ENCODE peak calls at places on chromosomes 16 and 17, in four cellular contexts. W is K562, T is adrenal gland, C is tibial artery. S is an unnamed sample.

GRCh38 chr16:4428500-4428899 is 2.8 kb downstream of the DNAJA3 start:
- DNase-seq in W (no peak), T (no peak), C (no peak), S (no peak)

GRCh38 chr17:56451629-56452028 is 141.9 kb upstream of the NOG start:
- DNase-seq in W (no peak), T (no peak), C (no peak), S (no peak)

GRCh38 chr16:87713469-87714229 is 52.1 kb downstream of the KLHDC4 start:
- DNase-seq in W (no peak), T (no peak), C (no peak), S (peak)

GRCh38 chr17:44655983-44656700 is at the start of gene MEIOC:
- DNase-seq in W (no peak), T (no peak), C (no peak), S (peak)

GRCh38 chr16:56408379-56409098 is 16.8 kb downstream of the AMFR start:
- DNase-seq in W (no peak), T (no peak), C (no peak), S (no peak)

GRCh38 chr16:57759131-57759530 is 23.6 kb downstream of the KATNB1 start:
- DNase-seq in W (no peak), T (no peak), C (no peak), S (no peak)

GRCh38 chr17:4950757-4951204 is at the start of gene ENO3:
- DNase-seq in W (peak), T (no peak), C (no peak), S (no peak)

GRCh38 chr16:86492961-86493639 is 17.2 kb upstream of the FOXF1 start:
- DNase-seq in W (no peak), T (no peak), C (no peak), S (no peak)

GRCh38 chr16:88700636-88701482 is 5.3 kb downstream of the RNF166 start:
- DNase-seq in W (peak), T (peak), C (peak), S (peak)

DNA sequence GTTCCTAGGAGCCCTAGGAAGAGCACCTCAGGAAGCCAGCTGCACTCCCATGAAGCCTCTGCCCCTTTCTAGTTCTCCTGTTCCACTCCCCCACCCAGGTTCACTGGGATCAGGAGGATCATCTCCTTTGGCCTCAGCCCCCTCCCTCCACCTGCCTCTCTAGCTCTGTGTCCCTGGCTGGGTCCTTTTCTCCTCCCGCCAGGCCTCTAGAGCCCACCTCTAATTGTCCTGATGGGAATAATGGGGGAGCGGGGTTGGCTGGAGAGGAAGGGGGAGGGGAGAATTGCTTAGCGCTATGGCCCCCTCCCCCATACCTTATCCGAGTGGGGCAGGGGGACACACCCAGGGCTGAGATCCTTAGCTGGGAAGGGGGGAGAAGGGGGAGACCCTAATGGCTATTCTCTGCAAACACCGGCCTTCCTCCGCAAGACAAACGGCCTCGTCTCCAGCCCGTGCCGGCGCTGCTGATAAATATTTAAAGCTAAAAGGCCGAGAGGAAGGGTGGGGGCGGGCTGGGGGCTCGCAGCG is 999 bp downstream of the HOXB7 start:
- DNase-seq in W (no peak), T (no peak), C (no peak), S (no peak)
- H3K4me3 ChIP-seq in W (peak), T (peak), C (peak), S (peak)

DNA sequence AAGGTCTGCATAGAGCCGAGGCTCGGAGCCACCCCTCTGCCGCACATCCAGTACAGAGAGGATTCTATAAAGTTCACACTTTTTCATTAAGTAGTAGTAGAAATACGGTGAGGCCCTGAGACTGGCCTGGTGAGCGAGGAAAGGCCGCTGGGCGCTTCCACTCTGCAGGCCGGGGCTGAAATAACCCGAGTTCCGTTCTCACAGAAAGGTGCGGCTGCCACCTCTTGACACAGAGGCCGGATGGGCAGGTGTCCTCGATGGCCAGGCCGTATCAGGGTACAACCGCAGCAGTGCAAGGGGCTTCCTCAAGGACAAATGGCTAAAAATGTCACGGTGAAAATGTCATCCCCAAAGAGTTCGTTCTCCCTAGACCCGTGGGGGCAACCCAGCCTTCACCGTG is 770 bp upstream of the PCYT2 start:
- DNase-seq in W (no peak), T (no peak), C (no peak), S (no peak)
- H3K4me3 ChIP-seq in W (no peak), T (no peak), C (no peak), S (no peak)

GRCh38 chr17:58337126-58337599 is 8.6 kb upstream of the TSPOAP1 start:
- DNase-seq in W (peak), T (peak), C (no peak), S (no peak)

GRCh38 chr17:58339775-58340622 is 11.4 kb upstream of the TSPOAP1 start:
- DNase-seq in W (no peak), T (no peak), C (no peak), S (peak)

GRCh38 chr17:58338907-58339774 is 10.5 kb upstream of the TSPOAP1 start:
- DNase-seq in W (peak), T (no peak), C (peak), S (peak)

GRCh38 chr17:58337600-58338453 is 9.2 kb upstream of the TSPOAP1 start:
- DNase-seq in W (peak), T (peak), C (peak), S (peak)

DNA sequence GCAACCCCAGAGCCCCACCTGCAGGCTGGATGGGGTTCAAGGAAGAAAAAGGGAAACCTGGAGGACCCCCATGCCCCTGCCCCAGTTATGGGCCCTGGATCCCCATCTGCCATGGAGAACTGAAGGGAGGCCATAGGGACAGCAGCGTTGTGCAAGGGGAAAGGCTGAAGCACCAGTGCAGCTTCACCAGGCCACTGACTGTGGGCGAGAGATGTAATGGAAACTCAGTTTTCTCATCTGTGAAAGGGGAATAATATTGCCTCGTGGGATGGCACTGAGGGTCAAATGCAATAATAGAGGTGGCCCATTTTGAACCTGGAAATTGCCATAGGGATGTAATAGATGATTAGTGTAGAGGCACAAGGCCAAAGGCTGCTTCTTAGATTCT is 9.9 kb upstream of the TSPOAP1 start:
- DNase-seq in W (no peak), T (no peak), C (no peak), S (no peak)
- H3K4me3 ChIP-seq in W (peak), T (no peak), C (no peak), S (peak)

GRCh38 chr17:79811036-79811887 is 14.4 kb upstream of the CBX8 start:
- DNase-seq in W (peak), T (no peak), C (no peak), S (peak)

GRCh38 chr17:79811888-79812205 is 15.0 kb upstream of the CBX8 start:
- DNase-seq in W (no peak), T (no peak), C (no peak), S (no peak)

GRCh38 chr17:79812969-79813825 is 16.3 kb upstream of the CBX8 start:
- DNase-seq in W (peak), T (no peak), C (no peak), S (no peak)

GRCh38 chr17:79813826-79814623 is 17.1 kb upstream of the CBX8 start:
- DNase-seq in W (no peak), T (no peak), C (no peak), S (no peak)

GRCh38 chr17:79812206-79812968 is 15.5 kb upstream of the CBX8 start:
- DNase-seq in W (no peak), T (no peak), C (no peak), S (no peak)
- H3K4me3 ChIP-seq in W (peak), T (no peak), C (no peak), S (no peak)

GRCh38 chr17:82127704-82128103 is 29.7 kb upstream of the FASN start:
- DNase-seq in W (no peak), T (no peak), C (no peak), S (peak)

GRCh38 chr17:82126479-82127314 is 28.7 kb upstream of the FASN start:
- DNase-seq in W (no peak), T (no peak), C (no peak), S (peak)

GRCh38 chr17:82129095-82129494 is 31.1 kb upstream of the FASN start:
- DNase-seq in W (peak), T (no peak), C (no peak), S (no peak)

GRCh38 chr17:82128287-82128686 is 30.3 kb upstream of the FASN start:
- DNase-seq in W (no peak), T (no peak), C (no peak), S (peak)

DNA sequence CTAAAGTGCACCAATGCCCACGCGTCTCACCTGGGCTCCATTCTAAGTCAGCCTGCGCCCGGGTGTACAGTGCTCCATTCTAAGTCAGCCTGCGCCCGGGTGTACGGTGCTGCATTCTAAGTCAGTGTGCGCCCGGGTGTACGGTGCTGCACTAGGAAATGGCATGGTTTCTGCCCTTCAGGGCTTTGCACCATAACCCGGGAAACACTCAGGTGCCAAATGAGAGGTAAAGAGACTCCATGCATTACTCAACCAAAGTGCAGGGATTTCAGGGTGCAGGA is 29.2 kb upstream of the FASN start:
- DNase-seq in W (no peak), T (no peak), C (no peak), S (no peak)
- H3K4me3 ChIP-seq in W (no peak), T (no peak), C (no peak), S (peak)

GRCh38 chr17:47120521-47121095 is 68.5 kb downstream of the CDC27 start:
- DNase-seq in W (no peak), T (no peak), C (no peak), S (no peak)

GRCh38 chr17:47117386-47117785 is 71.7 kb downstream of the CDC27 start:
- DNase-seq in W (no peak), T (no peak), C (no peak), S (no peak)

DNA sequence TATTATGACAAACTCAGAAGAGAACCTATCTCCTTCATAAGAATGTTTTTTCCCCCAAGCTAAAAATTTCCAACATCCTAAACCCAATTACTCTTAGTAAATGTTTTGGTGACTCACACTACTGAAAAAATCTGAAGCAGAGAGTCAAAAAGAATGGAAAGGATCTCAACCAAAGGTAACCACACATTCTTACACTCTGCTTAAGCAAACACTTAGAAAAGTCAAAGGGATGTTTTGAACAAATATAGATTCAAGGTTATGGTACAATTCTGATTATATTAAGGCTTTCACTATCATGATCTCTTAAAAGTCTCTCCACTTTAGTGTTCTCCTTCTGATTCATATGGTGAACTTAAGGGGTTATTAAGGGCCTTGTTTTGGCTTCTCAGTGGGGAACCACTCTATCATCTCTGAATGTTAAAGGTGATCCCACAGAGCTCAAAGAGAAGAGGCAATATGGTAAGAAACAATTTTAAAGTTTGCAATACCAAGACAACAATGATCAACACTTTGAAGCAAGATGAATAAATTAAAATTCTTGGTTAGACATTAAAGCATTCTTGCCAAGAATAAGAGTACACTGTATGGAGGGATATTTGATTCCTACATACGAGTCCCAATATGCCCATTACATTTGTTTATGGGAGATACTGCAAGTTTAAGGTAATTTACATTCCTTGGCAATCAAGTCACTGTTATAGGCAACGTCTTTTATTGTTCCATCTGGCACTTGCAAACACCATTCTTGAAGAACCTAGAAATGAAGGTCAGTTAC is 69.2 kb downstream of the CDC27 start:
- DNase-seq in W (no peak), T (no peak), C (no peak), S (no peak)
- H3K4me3 ChIP-seq in W (no peak), T (no peak), C (no peak), S (no peak)

GRCh38 chr17:37708616-37709212 is 36.1 kb downstream of the HNF1B start:
- DNase-seq in W (no peak), T (no peak), C (no peak), S (no peak)
- H3K4me3 ChIP-seq in W (no peak), T (no peak), C (no peak), S (no peak)

S was measured in naive thymus-derived CD4-positive, alpha-beta T cell.